ENCODE peak calls at places on chromosomes 7 and 10, in nine cellular contexts. U is activated CD8-positive, alpha-beta memory T cell treated with anti-CD3 and anti-CD28 coated beads for 1 hour; B is uterus; C is AG10803; M is activated naive CD4-positive, alpha-beta T cell; E is AG09319; Z is CD8-positive, alpha-beta T cell; A is T-cell; H is EL. V is an unnamed sample.

GRCh38 chr10:3779146-3779707 is 5.8 kb downstream of the KLF6 start:
- DNase-seq in U (no peak), A (no peak), E (no peak), B (no peak), Z (no peak), C (peak; percentile 44), M (no peak), H (peak; percentile 17), V (no peak)

GRCh38 chr10:72319416-72320254 is 35.1 kb downstream of the DNAJB12 start:
- DNase-seq in B (peak; percentile 94), H (peak; percentile 92), Z (peak; percentile 93), C (peak; percentile 94), U (peak; percentile 75), A (peak; percentile 88), M (peak; percentile 59), E (peak; percentile 89), V (peak; percentile 71)

GRCh38 chr7:22728416-22729029 is 1.5 kb downstream of the IL6 start:
- DNase-seq in E (no peak), U (no peak), B (no peak), H (peak; percentile 73), Z (no peak), A (no peak), M (no peak), C (peak; percentile 73), V (no peak)

GRCh38 chr10:24214762-24215161 is 5.8 kb downstream of the KIAA1217 start:
- DNase-seq in H (no peak), M (no peak), C (no peak), E (no peak), A (no peak), B (no peak), Z (no peak), U (no peak), V (no peak)

GRCh38 chr7:134481167-134481566 is 22.3 kb upstream of the AKR1B1 start:
- DNase-seq in M (no peak), A (no peak), H (no peak), B (no peak), E (no peak), U (no peak), Z (no peak), C (no peak), V (no peak)

GRCh38 chr7:38629621-38630020 is 1.6 kb downstream of the AMPH start:
- DNase-seq in C (peak; percentile 17), M (no peak), A (no peak), H (peak; percentile 15), Z (no peak), U (no peak), B (no peak), E (no peak), V (peak; percentile 7)

GRCh38 chr7:1663857-1664651 is 6.0 kb upstream of the ELFN1 start:
- DNase-seq in H (no peak), U (no peak), A (no peak), B (peak; percentile 9), C (no peak), Z (no peak), M (no peak), E (no peak), V (no peak)

GRCh38 chr7:55884321-55884720 is 2.9 kb upstream of the ZNF713 start:
- DNase-seq in B (no peak), A (no peak), U (no peak), C (no peak), H (no peak), E (no peak), Z (no peak), M (no peak), V (no peak)

GRCh38 chr10:112389147-112389822 is 15.4 kb downstream of the ACSL5 start:
- DNase-seq in U (no peak), H (peak; percentile 71), Z (no peak), C (peak; percentile 36), M (no peak), B (no peak), A (no peak), E (no peak), V (no peak)

GRCh38 chr7:99219185-99219767 is 11.4 kb upstream of the KPNA7 start:
- DNase-seq in U (no peak), H (no peak), C (no peak), B (no peak), M (no peak), A (no peak), E (no peak), Z (no peak), V (no peak)

GRCh38 chr7:150962743-150963399 is 15.2 kb downstream of the KCNH2 start:
- DNase-seq in E (no peak), A (peak; percentile 62), M (no peak), C (peak; percentile 13), Z (peak; percentile 74), H (peak; percentile 23), U (peak; percentile 41), B (peak; percentile 64), V (no peak)

GRCh38 chr7:151121380-151122170 is 35.3 kb downstream of the AGAP3 start:
- DNase-seq in E (no peak), C (no peak), U (no peak), M (no peak), A (no peak), Z (no peak), H (no peak), B (no peak), V (no peak)

GRCh38 chr10:48700493-48700892 is 15.8 kb downstream of the WDFY4 start:
- DNase-seq in H (no peak), A (no peak), Z (no peak), C (no peak), U (no peak), M (no peak), E (no peak), B (no peak), V (no peak)

GRCh38 chr7:72048420-72048819 is 363.7 kb downstream of the CALN1 start:
- DNase-seq in U (no peak), C (no peak), E (no peak), Z (no peak), B (no peak), H (no peak), A (no peak), M (no peak), V (no peak)

GRCh38 chr7:34315032-34315431 is 343.0 kb upstream of the NPSR1 start:
- DNase-seq in C (peak; percentile 96), E (peak; percentile 23), B (no peak), A (no peak), U (no peak), H (peak; percentile 89), M (no peak), Z (no peak), V (peak; percentile 68)

GRCh38 chr10:123380491-123381085 is 226.4 kb downstream of the BUB3 start:
- DNase-seq in M (no peak), A (no peak), E (no peak), C (peak; percentile 6), H (peak; percentile 4), U (no peak), B (no peak), Z (no peak), V (no peak)

GRCh38 chr7:2199956-2200583 is 32.7 kb downstream of the MAD1L1 start:
- DNase-seq in A (no peak), B (no peak), U (no peak), C (no peak), M (no peak), E (no peak), H (no peak), Z (peak; percentile 39), V (no peak)

GRCh38 chr10:116183733-116184447 is 89.1 kb downstream of the GFRA1 start:
- DNase-seq in B (no peak), M (no peak), A (no peak), H (peak; percentile 78), C (peak; percentile 36), E (no peak), U (no peak), Z (no peak), V (no peak)

GRCh38 chr7:137656227-137656849 is 190.4 kb downstream of the DGKI start:
- DNase-seq in Z (peak; percentile 55), U (peak; percentile 19), A (peak; percentile 35), E (peak; percentile 45), C (peak; percentile 77), B (peak; percentile 80), M (peak; percentile 8), H (peak; percentile 72), V (peak; percentile 35)

GRCh38 chr7:149584530-149584929 is 86.9 kb upstream of the ZNF746 start:
- DNase-seq in B (no peak), E (no peak), U (no peak), A (no peak), C (no peak), H (no peak), Z (no peak), M (no peak), V (no peak)

V was measured in AG09309.